ENCODE peak calls at places on chromosomes 7 and 10, in nine cellular contexts. Q is stimulated activated CD4-positive, alpha-beta T cell treated with anti-CD3 and anti-CD28 coated beads, Interleukin-15, amount 100 ng/mL, for 1 hour; C is GM04504; J is T-cell; N is epithelial cell of esophagus; U is cardiac muscle cell; W is naive thymus-derived CD8-positive, alpha-beta T cell; F is NCI-H510A; S is C1 segment of cervical spinal cord. Z is an unnamed sample.

GRCh38 chr10:57102234-57102633 is 741.2 kb upstream of the ZWINT start:
- DNase-seq in U (no peak), Q (no peak), N (no peak), S (no peak), J (no peak), F (no peak), W (no peak), C (no peak), Z (no peak)

GRCh38 chr10:103080891-103081581 is 112.0 kb downstream of the NT5C2 start:
- DNase-seq in Q (no peak), J (no peak), F (no peak), U (no peak), S (no peak), N (peak), W (no peak), C (no peak), Z (no peak)

GRCh38 chr7:36115448-36116321 is 37.4 kb upstream of the EEPD1 start:
- DNase-seq in Q (no peak), U (peak), W (no peak), N (peak), C (peak), S (no peak), J (no peak), F (no peak), Z (peak)

GRCh38 chr7:90900640-90901353 is 304.7 kb downstream of the CDK14 start:
- DNase-seq in Q (no peak), F (peak), S (no peak), N (no peak), J (no peak), C (no peak), U (no peak), W (no peak), Z (no peak)

GRCh38 chr7:123797673-123798526 is 47.1 kb upstream of the HYAL4 start:
- DNase-seq in J (no peak), Q (no peak), U (peak), W (peak), S (no peak), N (peak), C (peak), F (peak), Z (no peak)

GRCh38 chr10:90847436-90847835 is 10.4 kb downstream of the HTR7 start:
- DNase-seq in N (peak), U (no peak), F (no peak), C (no peak), Q (no peak), S (no peak), W (no peak), J (no peak), Z (no peak)

GRCh38 chr10:22651276-22651980 is 63.0 kb downstream of the PIP4K2A start:
- DNase-seq in C (no peak), F (no peak), N (no peak), S (no peak), U (no peak), Q (no peak), J (peak), W (no peak), Z (no peak)

GRCh38 chr10:60456053-60456452 is 66.4 kb upstream of the ANK3 start:
- DNase-seq in S (no peak), N (peak), U (no peak), C (no peak), J (no peak), Q (no peak), W (no peak), F (no peak), Z (no peak)

GRCh38 chr7:110856704-110857103 is 234.2 kb upstream of the LRRN3 start:
- DNase-seq in N (peak), C (no peak), W (no peak), F (no peak), Q (no peak), S (no peak), J (no peak), U (no peak), Z (no peak)

GRCh38 chr7:159027091-159027802 is 117.4 kb downstream of the VIPR2 start:
- DNase-seq in C (no peak), N (no peak), W (no peak), J (no peak), S (no peak), Q (no peak), F (no peak), U (no peak), Z (no peak)

GRCh38 chr7:100897772-100898454 is 2.2 kb upstream of the ACHE start:
- DNase-seq in N (no peak), J (no peak), W (no peak), U (no peak), C (no peak), F (no peak), Q (no peak), S (no peak), Z (no peak)

GRCh38 chr7:135385209-135385608 is 124.7 kb downstream of the CNOT4 start:
- DNase-seq in J (no peak), Q (no peak), U (no peak), W (no peak), C (no peak), N (peak), F (no peak), S (no peak), Z (no peak)

GRCh38 chr10:34489973-34490372 is 325.1 kb downstream of the PARD3 start:
- DNase-seq in F (no peak), N (peak), C (peak), U (no peak), W (no peak), Q (no peak), J (no peak), S (no peak), Z (no peak)

GRCh38 chr10:110415809-110416208 is 81.9 kb upstream of the DUSP5 start:
- DNase-seq in J (no peak), S (no peak), C (no peak), U (peak), F (no peak), Q (no peak), N (no peak), W (no peak), Z (no peak)

GRCh38 chr10:110471566-110472139 is 26.1 kb upstream of the DUSP5 start:
- DNase-seq in U (no peak), S (no peak), W (no peak), F (no peak), N (peak), Q (no peak), C (no peak), J (no peak), Z (no peak)

GRCh38 chr7:138958026-138958956 is 22.9 kb downstream of the KIAA1549 start:
- DNase-seq in N (peak), S (no peak), C (no peak), J (no peak), F (no peak), W (no peak), U (no peak), Q (no peak), Z (no peak)

GRCh38 chr7:158355456-158356065 is 232.1 kb downstream of the PTPRN2 start:
- DNase-seq in J (no peak), W (no peak), U (no peak), N (peak), S (no peak), Q (no peak), C (no peak), F (no peak), Z (peak)